ENCODE peak calls at places on chromosomes 5 and 9, in four cellular contexts. I, K, S and F are unnamed samples.

GRCh38 chr5:154610321-154611154 is 132.5 kb upstream of the HAND1 start:
- DNase-seq in I (peak; percentile 15), K (peak; percentile 55), S (peak; percentile 33), F (peak; percentile 62)

GRCh38 chr5:122704247-122705036 is 70.4 kb upstream of the SNX2 start:
- DNase-seq in I (no peak), K (peak; percentile 6), S (no peak), F (no peak)

GRCh38 chr5:131718487-131719014 is 78.3 kb downstream of the FNIP1 start:
- DNase-seq in I (no peak), K (no peak), S (no peak), F (no peak)

GRCh38 chr5:90740244-90740799 is 181.7 kb downstream of the ADGRV1 start:
- DNase-seq in I (no peak), K (no peak), S (no peak), F (no peak)

GRCh38 chr5:132813599-132814440 is 718 bp downstream of the SOWAHA start:
- DNase-seq in I (no peak), K (no peak), S (no peak), F (peak; percentile 47)

GRCh38 chr5:393846-394275 is 49.1 kb upstream of the EXOC3 start:
- DNase-seq in I (no peak), K (no peak), S (no peak), F (no peak)

GRCh38 chr5:143588933-143589662 is 185.6 kb upstream of the NR3C1 start:
- DNase-seq in I (no peak), K (no peak), S (no peak), F (no peak)

GRCh38 chr5:87311400-87312279 is 44.0 kb downstream of the RASA1 start:
- DNase-seq in I (no peak), K (no peak), S (no peak), F (no peak)

GRCh38 chr5:181243521-181244307 is at the start of gene RACK1:
- DNase-seq in I (peak; percentile 87), K (no peak), S (peak; percentile 79), F (no peak)

GRCh38 chr5:74384851-74385250 is 255.7 kb downstream of the ENC1 start:
- DNase-seq in I (no peak), K (no peak), S (no peak), F (no peak)

GRCh38 chr9:129131300-129132145 is 20.3 kb downstream of the PTPA start:
- DNase-seq in I (peak; percentile 75), K (peak; percentile 40), S (peak; percentile 77), F (peak; percentile 6)

GRCh38 chr9:128683340-128684064 is 5.5 kb upstream of the SET start:
- DNase-seq in I (no peak), K (no peak), S (no peak), F (peak; percentile 68)

GRCh38 chr5:98106116-98107088 is 667.1 kb upstream of the RGMB start:
- DNase-seq in I (no peak), K (no peak), S (no peak), F (no peak)

GRCh38 chr9:133557581-133557980 is 23.1 kb downstream of the ADAMTSL2 start:
- DNase-seq in I (no peak), K (no peak), S (no peak), F (no peak)

GRCh38 chr9:132430998-132431397 is 21.0 kb downstream of the CFAP77 start:
- DNase-seq in I (no peak), K (no peak), S (no peak), F (no peak)

GRCh38 chr5:78751872-78752271 is 103.3 kb upstream of the LHFPL2 start:
- DNase-seq in I (no peak), K (no peak), S (no peak), F (no peak)